ENCODE peak calls at places on chromosomes 1 and 21, in six cellular contexts. A, V, W, N, G and T are unnamed samples.

GRCh38 chr1:99003911-99004269 is 771 bp downstream of the PLPPR5 start:
- DNase-seq in A (no peak), V (no peak), W (no peak), N (no peak), G (no peak), T (no peak)

GRCh38 chr1:248924696-248925532 is 18.9 kb downstream of the PGBD2 start:
- DNase-seq in A (peak), V (peak), W (peak), N (no peak), G (no peak), T (no peak)

GRCh38 chr21:42307106-42307505 is 8.1 kb downstream of the TFF3 start:
- DNase-seq in A (no peak), V (no peak), W (no peak), N (no peak), G (no peak), T (no peak)

GRCh38 chr1:21397813-21398188 is 42.1 kb upstream of the NBPF3 start:
- DNase-seq in A (no peak), V (no peak), W (no peak), N (no peak), G (no peak), T (no peak)

GRCh38 chr21:44509539-44509938 is 30.5 kb downstream of the KRTAP10-1 start:
- DNase-seq in A (no peak), V (peak), W (no peak), N (peak), G (no peak), T (no peak)

GRCh38 chr1:89918127-89918793 is 76.7 kb upstream of the ZNF326 start:
- DNase-seq in A (no peak), V (peak), W (no peak), N (no peak), G (no peak), T (no peak)

GRCh38 chr1:32780628-32781267 is 36.4 kb downstream of the YARS1 start:
- DNase-seq in A (no peak), V (peak), W (no peak), N (no peak), G (no peak), T (no peak)

GRCh38 chr1:113452921-113453770 is 62.8 kb downstream of the MAGI3 start:
- DNase-seq in A (no peak), V (peak), W (peak), N (no peak), G (no peak), T (no peak)

GRCh38 chr1:32741417-32742131 is 39.0 kb upstream of the SYNC start:
- DNase-seq in A (peak), V (no peak), W (no peak), N (no peak), G (no peak), T (peak)

GRCh38 chr1:184568148-184568547 is 181.3 kb downstream of the C1orf21 start:
- DNase-seq in A (no peak), V (no peak), W (no peak), N (no peak), G (no peak), T (no peak)

GRCh38 chr1:177340601-177341067 is 169.9 kb downstream of the BRINP2 start:
- DNase-seq in A (no peak), V (no peak), W (no peak), N (no peak), G (no peak), T (no peak)

GRCh38 chr1:1677718-1678580 is 14.6 kb downstream of the SLC35E2B start:
- DNase-seq in A (no peak), V (no peak), W (no peak), N (no peak), G (no peak), T (peak)

GRCh38 chr1:188822248-188822647 is 1655.4 kb downstream of the BRINP3 start:
- DNase-seq in A (no peak), V (no peak), W (peak), N (no peak), G (no peak), T (peak)

GRCh38 chr21:44529503-44530125 is 10.4 kb downstream of the KRTAP10-1 start:
- DNase-seq in A (no peak), V (no peak), W (no peak), N (no peak), G (no peak), T (no peak)

GRCh38 chr1:229130028-229130668 is 140.8 kb upstream of the RAB4A start:
- DNase-seq in A (no peak), V (no peak), W (no peak), N (peak), G (no peak), T (peak)

GRCh38 chr1:245685111-245685810 is 530.5 kb downstream of the KIF26B start:
- DNase-seq in A (no peak), V (no peak), W (no peak), N (no peak), G (no peak), T (no peak)

GRCh38 chr1:215970406-215970805 is 403.3 kb downstream of the KCTD3 start:
- DNase-seq in A (no peak), V (no peak), W (no peak), N (no peak), G (no peak), T (no peak)

GRCh38 chr1:53754484-53755312 is 15.7 kb upstream of the GLIS1 start:
- DNase-seq in A (peak), V (peak), W (peak), N (no peak), G (no peak), T (peak)

GRCh38 chr1:6108937-6109636 is 63.4 kb downstream of the KCNAB2 start:
- DNase-seq in A (peak), V (peak), W (peak), N (no peak), G (no peak), T (peak)

GRCh38 chr1:232184561-232185530 is 445.1 kb downstream of the SIPA1L2 start:
- DNase-seq in A (no peak), V (no peak), W (no peak), N (no peak), G (no peak), T (no peak)

GRCh38 chr1:116472431-116472961 is 98.3 kb downstream of the CD58 start:
- DNase-seq in A (no peak), V (no peak), W (peak), N (no peak), G (no peak), T (no peak)

GRCh38 chr1:100731309-100731708 is 11.8 kb downstream of the VCAM1 start:
- DNase-seq in A (no peak), V (no peak), W (no peak), N (no peak), G (no peak), T (no peak)

GRCh38 chr1:92784051-92784638 is 763 bp downstream of the EVI5 start:
- DNase-seq in A (peak), V (peak), W (peak), N (peak), G (no peak), T (peak)

GRCh38 chr1:54709547-54710292 is 5.9 kb upstream of the TTC4 start:
- DNase-seq in A (no peak), V (no peak), W (no peak), N (no peak), G (no peak), T (no peak)

GRCh38 chr1:24486296-24487065 is 16.2 kb upstream of the RCAN3 start:
- DNase-seq in A (no peak), V (no peak), W (no peak), N (no peak), G (no peak), T (no peak)

GRCh38 chr1:1629430-1630190 is 2.4 kb upstream of the MMP23B start:
- DNase-seq in A (no peak), V (no peak), W (no peak), N (no peak), G (no peak), T (no peak)

GRCh38 chr1:11216074-11216473 is 26.9 kb downstream of the ANGPTL7 start:
- DNase-seq in A (no peak), V (no peak), W (no peak), N (no peak), G (no peak), T (no peak)

GRCh38 chr1:94063379-94063778 is 57.6 kb downstream of the ABCA4 start:
- DNase-seq in A (no peak), V (no peak), W (peak), N (peak), G (no peak), T (no peak)

GRCh38 chr1:69328186-69328585 is 239.5 kb upstream of the LRRC7 start:
- DNase-seq in A (no peak), V (peak), W (no peak), N (no peak), G (no peak), T (no peak)

GRCh38 chr1:82491301-82491986 is 690.7 kb downstream of the ADGRL2 start:
- DNase-seq in A (no peak), V (peak), W (no peak), N (no peak), G (no peak), T (no peak)

GRCh38 chr21:45972716-45973474 is 8.7 kb upstream of the COL6A1 start:
- DNase-seq in A (no peak), V (no peak), W (peak), N (no peak), G (no peak), T (peak)

GRCh38 chr1:216812966-216813365 is 89.7 kb upstream of the ESRRG start:
- DNase-seq in A (no peak), V (peak), W (peak), N (no peak), G (no peak), T (no peak)

GRCh38 chr1:205172729-205173366 is 38.7 kb downstream of the DSTYK start:
- DNase-seq in A (peak), V (peak), W (peak), N (no peak), G (no peak), T (no peak)

GRCh38 chr1:119327436-119328155 is 41.0 kb upstream of the HAO2 start:
- DNase-seq in A (no peak), V (no peak), W (peak), N (no peak), G (peak), T (peak)

DNA sequence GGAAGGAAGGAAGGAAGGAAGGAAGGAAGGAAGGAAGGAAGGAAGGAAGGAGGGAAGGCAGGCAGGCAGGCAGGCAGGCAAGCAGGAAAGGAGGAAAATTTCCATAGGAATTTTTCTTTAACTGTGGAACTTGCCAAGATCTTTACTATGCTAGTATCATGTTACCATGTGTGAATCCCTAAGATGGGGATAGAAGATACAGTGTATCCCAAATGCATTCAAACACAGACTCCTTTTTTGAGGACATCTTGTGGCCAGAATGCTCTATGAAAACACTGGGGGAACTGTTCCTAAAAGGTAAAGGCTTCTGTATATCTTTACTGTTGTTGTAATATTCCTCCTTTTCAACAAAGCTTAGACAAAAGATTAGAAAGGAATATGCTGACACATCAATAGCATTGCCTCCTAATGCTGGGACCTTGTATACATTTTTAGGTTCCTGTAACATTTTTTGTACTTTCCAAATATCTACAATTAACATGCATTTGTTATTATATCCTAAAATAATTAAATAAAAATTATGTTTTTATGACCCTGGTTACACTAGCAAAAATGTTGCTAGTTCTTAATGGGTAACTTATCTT is 20.6 kb downstream of the CCDC190 start:
- DNase-seq in A (no peak), V (no peak), W (no peak), N (no peak), G (no peak), T (no peak)
- TF ChIP-seq CTCF in A (no peak), V (no peak), W (peak), N (no peak), G (no peak), T (no peak)

DNA sequence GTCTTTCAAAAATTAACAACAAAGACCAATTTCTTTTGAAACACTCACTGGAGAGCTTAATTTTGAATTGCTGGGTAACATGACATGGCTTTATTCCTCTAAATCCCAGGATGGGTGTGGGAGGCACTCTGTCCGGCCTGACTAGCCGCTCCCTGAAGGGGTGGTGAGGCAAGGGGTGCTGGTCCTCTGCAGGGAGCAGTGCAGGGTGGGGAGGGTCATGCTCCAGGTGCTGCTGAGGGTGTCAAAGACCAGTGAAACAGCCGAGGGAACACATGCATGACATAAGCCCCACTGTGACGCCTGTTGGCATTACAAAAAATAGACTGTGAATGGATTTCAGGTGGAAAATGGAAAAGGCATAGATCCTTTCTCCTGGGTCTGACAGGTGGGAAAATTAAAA is 223.7 kb downstream of the VAV3 start:
- DNase-seq in A (no peak), V (no peak), W (no peak), N (no peak), G (no peak), T (no peak)
- TF ChIP-seq CTCF in A (no peak), V (no peak), W (no peak), N (no peak), G (no peak), T (no peak)

DNA sequence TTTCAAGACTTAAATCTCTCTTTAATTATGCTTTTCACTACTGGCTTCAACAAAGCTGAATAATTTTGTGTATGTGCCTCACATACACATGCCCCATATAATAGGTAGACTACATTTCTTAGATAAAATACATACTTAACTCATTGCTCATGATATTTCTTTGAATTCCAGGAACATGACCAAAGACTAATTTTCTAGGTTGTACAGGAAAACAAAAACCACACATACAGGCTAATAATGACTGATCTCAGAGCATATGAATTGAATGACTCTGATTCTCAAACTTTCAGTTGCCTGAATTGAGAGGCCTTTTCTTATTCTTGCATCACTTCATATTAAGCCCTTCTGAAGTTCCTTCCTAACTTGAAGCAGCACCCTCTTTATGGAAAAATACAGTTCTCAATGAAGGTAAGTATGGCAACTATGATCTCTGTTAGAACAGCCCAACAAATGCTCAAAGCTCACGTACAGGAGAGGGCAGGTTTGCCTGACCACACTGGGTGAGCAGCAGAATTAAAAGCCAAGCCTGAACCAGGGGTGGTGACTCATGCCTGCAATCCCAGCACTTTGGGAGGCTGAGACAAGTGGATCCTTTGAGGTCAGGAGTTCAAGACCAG is 22.6 kb upstream of the UAP1 start:
- DNase-seq in A (no peak), V (peak), W (peak), N (no peak), G (no peak), T (no peak)
- TF ChIP-seq CTCF in A (no peak), V (no peak), W (no peak), N (no peak), G (no peak), T (no peak)

GRCh38 chr1:19698181-19698580 is 33.5 kb downstream of the HTR6 start:
- DNase-seq in A (no peak), V (no peak), W (no peak), N (no peak), G (no peak), T (no peak)
- TF ChIP-seq CTCF in A (no peak), V (no peak), W (no peak), N (no peak), G (no peak), T (no peak)

GRCh38 chr1:40096977-40097782 is at the start of gene PPT1:
- DNase-seq in A (peak), V (peak), W (peak), N (peak), G (peak), T (peak)
- TF ChIP-seq CTCF in A (no peak), V (no peak), W (peak), N (no peak), G (no peak), T (no peak)

DNA sequence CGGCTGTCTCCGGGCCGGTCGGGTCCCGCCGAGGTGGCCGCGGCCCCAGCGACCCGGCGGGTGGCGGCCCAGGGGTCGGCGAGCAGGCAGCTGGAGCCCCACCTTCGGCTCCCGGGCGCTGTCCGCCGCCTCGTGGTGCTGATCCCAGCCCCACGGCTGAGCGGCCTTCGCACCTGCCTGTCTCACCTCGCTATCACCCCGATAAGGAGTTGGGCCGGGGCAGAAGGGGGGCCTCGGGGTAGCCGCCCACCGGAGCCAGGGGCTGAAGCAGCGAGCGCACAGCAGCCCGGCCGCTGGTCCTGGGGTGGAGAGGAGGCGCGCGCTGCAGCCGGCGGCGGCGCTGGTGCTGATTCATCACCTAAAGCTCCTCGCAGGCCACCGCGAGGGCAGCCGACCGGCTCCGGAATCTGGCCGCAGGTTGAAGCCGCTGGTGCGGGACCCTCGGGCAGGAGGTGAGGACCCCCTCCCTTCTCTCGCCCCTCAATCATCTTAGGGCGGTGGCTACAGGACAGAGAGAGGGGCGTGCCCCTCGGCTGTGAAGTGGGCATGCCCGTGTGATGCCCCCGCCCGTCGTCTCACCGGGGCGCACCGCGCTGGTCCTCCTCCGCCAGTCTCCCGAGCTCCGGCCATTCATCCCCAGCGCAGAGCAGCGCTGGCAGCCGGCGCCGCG is 577 bp downstream of the TRIM67 start:
- DNase-seq in A (peak), V (peak), W (peak), N (peak), G (peak), T (peak)
- TF ChIP-seq CTCF in A (peak), V (no peak), W (no peak), N (no peak), G (peak), T (no peak)